ENCODE peak calls at places on chromosomes 11 and 22, in eight cellular contexts. One of them, this sample, is unnamed.

GRCh38 chr11:2867142-2867541 is 18.4 kb downstream of the CDKN1C start:
- DNase-seq in nephron progenitor cell: no peak
- DNase-seq in retinal pigment epithelial cell: no peak
- DNase-seq in RWPE1: no peak
- DNase-seq in cardiac muscle cell: no peak
- DNase-seq in heart left ventricle: no peak
- DNase-seq in endodermal cell: no peak
- DNase-seq in CD8-positive, alpha-beta T cell: no peak
- DNase-seq in this sample: no peak

GRCh38 chr11:65491614-65492386 is 7.0 kb upstream of the MALAT1 start:
- DNase-seq in CD8-positive, alpha-beta T cell: no peak
- DNase-seq in endodermal cell: peak; percentile 93
- DNase-seq in cardiac muscle cell: peak; percentile 88
- DNase-seq in heart left ventricle: peak; percentile 93
- DNase-seq in nephron progenitor cell: peak; percentile 35
- DNase-seq in RWPE1: no peak
- DNase-seq in retinal pigment epithelial cell: peak; percentile 87
- DNase-seq in this sample: no peak

GRCh38 chr11:29432719-29433325 is 584.0 kb downstream of the KCNA4 start:
- DNase-seq in nephron progenitor cell: no peak
- DNase-seq in endodermal cell: no peak
- DNase-seq in RWPE1: peak; percentile 8
- DNase-seq in CD8-positive, alpha-beta T cell: no peak
- DNase-seq in retinal pigment epithelial cell: no peak
- DNase-seq in heart left ventricle: no peak
- DNase-seq in cardiac muscle cell: peak; percentile 40
- DNase-seq in this sample: no peak

GRCh38 chr11:111733009-111733408 is 33.2 kb downstream of the PPP2R1B start:
- DNase-seq in CD8-positive, alpha-beta T cell: no peak
- DNase-seq in cardiac muscle cell: peak; percentile 85
- DNase-seq in RWPE1: no peak
- DNase-seq in heart left ventricle: peak; percentile 72
- DNase-seq in nephron progenitor cell: no peak
- DNase-seq in endodermal cell: no peak
- DNase-seq in retinal pigment epithelial cell: peak; percentile 59
- DNase-seq in this sample: no peak

GRCh38 chr22:44449061-44449682 is 48.9 kb downstream of the RTL6 start:
- DNase-seq in RWPE1: peak; percentile 19
- DNase-seq in heart left ventricle: no peak
- DNase-seq in retinal pigment epithelial cell: peak; percentile 52
- DNase-seq in nephron progenitor cell: no peak
- DNase-seq in cardiac muscle cell: peak; percentile 88
- DNase-seq in endodermal cell: peak; percentile 48
- DNase-seq in CD8-positive, alpha-beta T cell: no peak
- DNase-seq in this sample: no peak

GRCh38 chr11:25615076-25615475 is 716.9 kb upstream of the ANO3 start:
- DNase-seq in endodermal cell: no peak
- DNase-seq in cardiac muscle cell: no peak
- DNase-seq in CD8-positive, alpha-beta T cell: no peak
- DNase-seq in heart left ventricle: no peak
- DNase-seq in nephron progenitor cell: no peak
- DNase-seq in RWPE1: no peak
- DNase-seq in retinal pigment epithelial cell: no peak
- DNase-seq in this sample: no peak

GRCh38 chr11:125959931-125960330 is 14.1 kb downstream of the VSIG10L2 start:
- DNase-seq in endodermal cell: no peak
- DNase-seq in nephron progenitor cell: no peak
- DNase-seq in heart left ventricle: no peak
- DNase-seq in CD8-positive, alpha-beta T cell: no peak
- DNase-seq in retinal pigment epithelial cell: no peak
- DNase-seq in cardiac muscle cell: no peak
- DNase-seq in RWPE1: no peak
- DNase-seq in this sample: no peak

GRCh38 chr11:15835705-15836411 is 520.5 kb downstream of the SOX6 start:
- DNase-seq in cardiac muscle cell: no peak
- DNase-seq in heart left ventricle: no peak
- DNase-seq in endodermal cell: no peak
- DNase-seq in nephron progenitor cell: peak; percentile 12
- DNase-seq in retinal pigment epithelial cell: no peak
- DNase-seq in CD8-positive, alpha-beta T cell: no peak
- DNase-seq in RWPE1: no peak
- DNase-seq in this sample: no peak

GRCh38 chr11:6635082-6635932 is 16.1 kb upstream of the TPP1 start:
- DNase-seq in CD8-positive, alpha-beta T cell: no peak
- DNase-seq in endodermal cell: no peak
- DNase-seq in heart left ventricle: peak; percentile 77
- DNase-seq in nephron progenitor cell: peak; percentile 58
- DNase-seq in cardiac muscle cell: peak; percentile 70
- DNase-seq in retinal pigment epithelial cell: no peak
- DNase-seq in RWPE1: no peak
- DNase-seq in this sample: no peak

GRCh38 chr11:78698612-78699011 is 123.9 kb upstream of the NARS2 start:
- DNase-seq in cardiac muscle cell: peak; percentile 43
- DNase-seq in heart left ventricle: peak; percentile 75
- DNase-seq in nephron progenitor cell: no peak
- DNase-seq in RWPE1: peak; percentile 52
- DNase-seq in retinal pigment epithelial cell: peak; percentile 97
- DNase-seq in CD8-positive, alpha-beta T cell: no peak
- DNase-seq in endodermal cell: no peak
- DNase-seq in this sample: no peak

GRCh38 chr11:64065141-64065465 is 29.4 kb downstream of the FLRT1 start:
- DNase-seq in heart left ventricle: no peak
- DNase-seq in CD8-positive, alpha-beta T cell: no peak
- DNase-seq in retinal pigment epithelial cell: no peak
- DNase-seq in cardiac muscle cell: no peak
- DNase-seq in RWPE1: no peak
- DNase-seq in endodermal cell: no peak
- DNase-seq in nephron progenitor cell: no peak
- DNase-seq in this sample: no peak

GRCh38 chr11:81644239-81644840 is 1089.3 kb downstream of the FAM181B start:
- DNase-seq in endodermal cell: peak; percentile 77
- DNase-seq in nephron progenitor cell: peak; percentile 35
- DNase-seq in heart left ventricle: no peak
- DNase-seq in cardiac muscle cell: peak; percentile 58
- DNase-seq in retinal pigment epithelial cell: no peak
- DNase-seq in RWPE1: peak; percentile 36
- DNase-seq in CD8-positive, alpha-beta T cell: no peak
- DNase-seq in this sample: no peak

GRCh38 chr11:122103366-122103765 is 12.6 kb downstream of the BLID start:
- DNase-seq in cardiac muscle cell: no peak
- DNase-seq in retinal pigment epithelial cell: no peak
- DNase-seq in nephron progenitor cell: no peak
- DNase-seq in CD8-positive, alpha-beta T cell: no peak
- DNase-seq in heart left ventricle: no peak
- DNase-seq in RWPE1: peak; percentile 30
- DNase-seq in endodermal cell: no peak
- DNase-seq in this sample: no peak

GRCh38 chr11:122100222-122101080 is 15.6 kb downstream of the BLID start:
- DNase-seq in endodermal cell: peak; percentile 75
- DNase-seq in cardiac muscle cell: peak; percentile 87
- DNase-seq in nephron progenitor cell: peak; percentile 50
- DNase-seq in retinal pigment epithelial cell: no peak
- DNase-seq in heart left ventricle: peak; percentile 60
- DNase-seq in RWPE1: no peak
- DNase-seq in CD8-positive, alpha-beta T cell: no peak
- DNase-seq in this sample: peak; percentile 39

GRCh38 chr11:122102426-122102825 is 13.6 kb downstream of the BLID start:
- DNase-seq in RWPE1: no peak
- DNase-seq in CD8-positive, alpha-beta T cell: no peak
- DNase-seq in nephron progenitor cell: no peak
- DNase-seq in heart left ventricle: no peak
- DNase-seq in cardiac muscle cell: no peak
- DNase-seq in retinal pigment epithelial cell: no peak
- DNase-seq in endodermal cell: no peak
- DNase-seq in this sample: no peak

GRCh38 chr11:122099345-122100045 is 16.5 kb downstream of the BLID start:
- DNase-seq in endodermal cell: no peak
- DNase-seq in nephron progenitor cell: no peak
- DNase-seq in cardiac muscle cell: peak; percentile 73
- DNase-seq in retinal pigment epithelial cell: no peak
- DNase-seq in RWPE1: no peak
- DNase-seq in CD8-positive, alpha-beta T cell: no peak
- DNase-seq in heart left ventricle: no peak
- DNase-seq in this sample: no peak

DNA sequence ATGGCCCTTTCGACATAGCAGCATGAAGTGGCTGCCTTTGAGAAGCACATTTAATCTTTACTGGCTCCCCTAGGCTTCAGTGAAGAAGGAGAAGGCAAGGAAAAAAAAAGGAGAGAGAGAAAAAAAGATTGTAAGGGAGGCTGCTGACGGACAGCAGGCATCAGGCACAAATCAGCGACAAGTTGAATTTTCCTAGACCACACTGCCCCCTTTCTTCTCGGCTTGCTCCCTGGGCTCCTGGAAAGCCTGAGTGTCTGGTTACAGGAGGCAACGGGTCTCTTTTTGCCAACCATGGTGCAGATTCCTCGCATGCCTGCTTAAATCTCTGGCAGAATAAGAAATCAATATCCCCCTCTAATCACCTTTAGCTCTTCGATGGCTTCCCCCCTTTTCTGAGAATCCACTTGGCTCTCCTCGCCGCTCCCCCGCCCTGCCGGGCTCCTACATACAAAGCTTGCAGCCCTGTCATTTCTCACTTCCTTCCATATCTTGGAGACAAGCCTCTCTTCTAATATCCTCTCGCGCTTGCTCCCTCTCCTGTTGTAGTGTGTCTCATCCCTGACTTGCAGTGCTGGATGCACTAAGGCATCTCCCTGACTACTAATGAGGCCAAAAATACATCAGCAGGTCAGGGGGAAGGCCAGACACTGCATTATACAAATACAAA is 14.3 kb downstream of the BLID start:
- DNase-seq in RWPE1: no peak
- DNase-seq in endodermal cell: peak; percentile 91
- DNase-seq in CD8-positive, alpha-beta T cell: no peak
- DNase-seq in cardiac muscle cell: peak; percentile 92
- DNase-seq in nephron progenitor cell: peak; percentile 55
- DNase-seq in retinal pigment epithelial cell: peak; percentile 88
- DNase-seq in heart left ventricle: peak; percentile 66
- DNase-seq in this sample: peak; percentile 75
- TF ChIP-seq CTCF in RWPE1: no peak
- TF ChIP-seq CTCF in endodermal cell: peak; percentile 82
- TF ChIP-seq CTCF in CD8-positive, alpha-beta T cell: no peak
- TF ChIP-seq CTCF in cardiac muscle cell: peak; percentile 69
- TF ChIP-seq CTCF in nephron progenitor cell: peak; percentile 49
- TF ChIP-seq CTCF in retinal pigment epithelial cell: peak; percentile 82
- TF ChIP-seq CTCF in heart left ventricle: peak; percentile 75
- TF ChIP-seq CTCF in this sample: no peak

GRCh38 chr22:37140686-37141323 is 8.9 kb downstream of the IL2RB start:
- DNase-seq in nephron progenitor cell: no peak
- DNase-seq in RWPE1: no peak
- DNase-seq in endodermal cell: no peak
- DNase-seq in heart left ventricle: no peak
- DNase-seq in retinal pigment epithelial cell: no peak
- DNase-seq in CD8-positive, alpha-beta T cell: no peak
- DNase-seq in cardiac muscle cell: no peak
- DNase-seq in this sample: no peak
- TF ChIP-seq CTCF in nephron progenitor cell: no peak
- TF ChIP-seq CTCF in RWPE1: no peak
- TF ChIP-seq CTCF in endodermal cell: no peak
- TF ChIP-seq CTCF in heart left ventricle: no peak
- TF ChIP-seq CTCF in retinal pigment epithelial cell: no peak
- TF ChIP-seq CTCF in CD8-positive, alpha-beta T cell: no peak
- TF ChIP-seq CTCF in cardiac muscle cell: no peak
- TF ChIP-seq CTCF in this sample: no peak

GRCh38 chr11:58788355-58789023 is 56.0 kb downstream of the GLYATL2 start:
- DNase-seq in retinal pigment epithelial cell: no peak
- DNase-seq in nephron progenitor cell: peak; percentile 23
- DNase-seq in cardiac muscle cell: peak; percentile 62
- DNase-seq in CD8-positive, alpha-beta T cell: peak; percentile 51
- DNase-seq in heart left ventricle: peak; percentile 29
- DNase-seq in endodermal cell: peak; percentile 70
- DNase-seq in RWPE1: peak; percentile 45
- DNase-seq in this sample: no peak

GRCh38 chr11:58782066-58782465 is 50.3 kb upstream of the GLYAT start:
- DNase-seq in endodermal cell: no peak
- DNase-seq in retinal pigment epithelial cell: no peak
- DNase-seq in nephron progenitor cell: no peak
- DNase-seq in CD8-positive, alpha-beta T cell: no peak
- DNase-seq in heart left ventricle: no peak
- DNase-seq in RWPE1: no peak
- DNase-seq in cardiac muscle cell: no peak
- DNase-seq in this sample: no peak

GRCh38 chr11:58787903-58788302 is 56.2 kb upstream of the GLYAT start:
- DNase-seq in cardiac muscle cell: no peak
- DNase-seq in CD8-positive, alpha-beta T cell: no peak
- DNase-seq in retinal pigment epithelial cell: no peak
- DNase-seq in heart left ventricle: no peak
- DNase-seq in RWPE1: peak; percentile 15
- DNase-seq in endodermal cell: no peak
- DNase-seq in nephron progenitor cell: no peak
- DNase-seq in this sample: no peak

GRCh38 chr11:58786693-58787092 is 55.0 kb upstream of the GLYAT start:
- DNase-seq in CD8-positive, alpha-beta T cell: no peak
- DNase-seq in nephron progenitor cell: no peak
- DNase-seq in RWPE1: no peak
- DNase-seq in retinal pigment epithelial cell: no peak
- DNase-seq in cardiac muscle cell: no peak
- DNase-seq in heart left ventricle: no peak
- DNase-seq in endodermal cell: no peak
- DNase-seq in this sample: no peak

DNA sequence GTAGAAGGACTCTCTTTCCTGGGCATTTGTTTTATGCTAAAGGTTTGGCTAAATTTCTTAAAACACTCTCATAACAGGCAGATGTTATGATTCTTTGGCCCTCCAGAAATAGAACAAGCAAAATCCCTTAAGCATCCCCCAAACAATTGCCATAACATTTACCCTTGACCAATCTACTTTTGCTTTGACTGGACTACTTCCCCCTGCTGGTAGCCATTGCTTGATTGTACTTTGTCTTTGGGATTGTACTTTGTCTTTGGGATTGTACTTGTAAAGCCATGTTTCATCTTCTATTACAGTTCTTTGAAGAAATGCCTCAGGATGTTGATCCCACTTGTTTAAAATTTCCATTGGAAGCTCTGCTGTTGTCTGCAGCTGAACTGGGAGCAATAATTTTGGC is 53.3 kb upstream of the GLYAT start:
- DNase-seq in nephron progenitor cell: no peak
- DNase-seq in cardiac muscle cell: no peak
- DNase-seq in retinal pigment epithelial cell: no peak
- DNase-seq in heart left ventricle: no peak
- DNase-seq in CD8-positive, alpha-beta T cell: no peak
- DNase-seq in endodermal cell: no peak
- DNase-seq in RWPE1: no peak
- DNase-seq in this sample: no peak
- TF ChIP-seq CTCF in nephron progenitor cell: no peak
- TF ChIP-seq CTCF in cardiac muscle cell: no peak
- TF ChIP-seq CTCF in retinal pigment epithelial cell: no peak
- TF ChIP-seq CTCF in heart left ventricle: no peak
- TF ChIP-seq CTCF in CD8-positive, alpha-beta T cell: no peak
- TF ChIP-seq CTCF in endodermal cell: peak; percentile 16
- TF ChIP-seq CTCF in RWPE1: no peak
- TF ChIP-seq CTCF in this sample: no peak

DNA sequence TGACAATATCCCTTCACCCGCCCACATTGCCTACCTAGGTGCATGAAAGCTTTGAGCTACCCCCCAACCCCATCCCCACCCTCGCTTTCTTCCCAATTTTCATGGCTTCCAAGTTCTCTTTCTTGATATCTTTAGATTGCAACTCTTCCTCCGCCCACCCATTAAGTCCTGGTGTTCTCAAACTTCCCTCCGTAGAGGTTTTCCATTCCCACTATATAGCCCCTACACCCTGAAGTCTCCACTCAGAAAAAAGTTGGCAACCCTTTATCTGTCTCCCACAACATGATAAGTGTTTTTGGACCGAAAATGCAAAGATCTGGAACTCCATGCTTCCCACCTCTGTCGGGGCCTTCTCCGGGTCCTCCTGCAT is 553 bp downstream of the ZNF70 start:
- DNase-seq in endodermal cell: no peak
- DNase-seq in heart left ventricle: no peak
- DNase-seq in retinal pigment epithelial cell: no peak
- DNase-seq in nephron progenitor cell: no peak
- DNase-seq in RWPE1: no peak
- DNase-seq in CD8-positive, alpha-beta T cell: no peak
- DNase-seq in cardiac muscle cell: no peak
- DNase-seq in this sample: no peak
- TF ChIP-seq CTCF in endodermal cell: no peak
- TF ChIP-seq CTCF in heart left ventricle: no peak
- TF ChIP-seq CTCF in retinal pigment epithelial cell: no peak
- TF ChIP-seq CTCF in nephron progenitor cell: no peak
- TF ChIP-seq CTCF in RWPE1: no peak
- TF ChIP-seq CTCF in CD8-positive, alpha-beta T cell: no peak
- TF ChIP-seq CTCF in cardiac muscle cell: no peak
- TF ChIP-seq CTCF in this sample: no peak

This sample was measured in mesothelial cell of epicardium.